ENCODE peak calls at places on chromosomes 5 and 9, in four cellular contexts. X is epithelial cell of esophagus, J is mammary epithelial cell, U is nephron progenitor cell. E is an unnamed sample.

GRCh38 chr5:61280205-61280604 is 51.9 kb upstream of the ZSWIM6 start:
- DNase-seq in X (peak), J (peak), U (no peak), E (no peak)

GRCh38 chr5:170278611-170279500 is 18.7 kb downstream of the LCP2 start:
- DNase-seq in X (no peak), J (no peak), U (no peak), E (no peak)

GRCh38 chr5:132059043-132059695 is 1.3 kb upstream of the IL3 start:
- DNase-seq in X (no peak), J (no peak), U (no peak), E (peak)

GRCh38 chr9:78468231-78468630 is 171.3 kb downstream of the PSAT1 start:
- DNase-seq in X (no peak), J (no peak), U (no peak), E (no peak)

GRCh38 chr5:40981420-40981819 is 72.1 kb downstream of the C7 start:
- DNase-seq in X (no peak), J (no peak), U (no peak), E (no peak)

GRCh38 chr5:33409435-33410146 is 31.2 kb upstream of the TARS1 start:
- DNase-seq in X (no peak), J (no peak), U (no peak), E (no peak)

GRCh38 chr5:33685873-33686550 is 205.8 kb downstream of the ADAMTS12 start:
- DNase-seq in X (no peak), J (no peak), U (peak), E (no peak)

GRCh38 chr5:75611324-75612210 is at the start of gene ANKDD1B:
- DNase-seq in X (peak), J (peak), U (peak), E (peak)

GRCh38 chr5:142149363-142149762 is 40.8 kb downstream of the NDFIP1 start:
- DNase-seq in X (no peak), J (no peak), U (no peak), E (no peak)

GRCh38 chr9:35186524-35186923 is 24.7 kb downstream of the UNC13B start:
- DNase-seq in X (peak), J (no peak), U (no peak), E (no peak)

GRCh38 chr5:133048993-133049725 is 2.7 kb upstream of the HSPA4 start:
- DNase-seq in X (no peak), J (no peak), U (no peak), E (no peak)

GRCh38 chr5:157148734-157149615 is 6.3 kb upstream of the MED7 start:
- DNase-seq in X (peak), J (peak), U (peak), E (no peak)

GRCh38 chr5:77776606-77777206 is 567 bp upstream of the TBCA start:
- DNase-seq in X (no peak), J (no peak), U (no peak), E (no peak)

GRCh38 chr9:104633976-104634520 is 16.0 kb upstream of the OR13C9 start:
- DNase-seq in X (no peak), J (no peak), U (no peak), E (peak)

GRCh38 chr5:176822426-176823075 is 12.2 kb downstream of the UNC5A start:
- DNase-seq in X (peak), J (no peak), U (no peak), E (no peak)

GRCh38 chr5:141343242-141343952 is at the start of gene PCDHGA3:
- DNase-seq in X (peak), J (peak), U (no peak), E (no peak)

GRCh38 chr9:137295313-137296213 is 6.5 kb downstream of the NRARP start:
- DNase-seq in X (peak), J (no peak), U (peak), E (no peak)

GRCh38 chr5:57600321-57600720 is 117.7 kb upstream of the ACTBL2 start:
- DNase-seq in X (no peak), J (no peak), U (no peak), E (no peak)

GRCh38 chr9:79116064-79116463 is 455.7 kb upstream of the TLE4 start:
- DNase-seq in X (no peak), J (no peak), U (no peak), E (no peak)

GRCh38 chr5:137734962-137735530 is 843 bp downstream of the KLHL3 start:
- DNase-seq in X (peak), J (peak), U (peak), E (no peak)

GRCh38 chr5:55923177-55923872 is 71.4 kb downstream of the IL6ST start:
- DNase-seq in X (no peak), J (no peak), U (no peak), E (no peak)

GRCh38 chr9:94817291-94818195 is 91.0 kb downstream of the AOPEP start:
- DNase-seq in X (no peak), J (no peak), U (no peak), E (no peak)

DNA sequence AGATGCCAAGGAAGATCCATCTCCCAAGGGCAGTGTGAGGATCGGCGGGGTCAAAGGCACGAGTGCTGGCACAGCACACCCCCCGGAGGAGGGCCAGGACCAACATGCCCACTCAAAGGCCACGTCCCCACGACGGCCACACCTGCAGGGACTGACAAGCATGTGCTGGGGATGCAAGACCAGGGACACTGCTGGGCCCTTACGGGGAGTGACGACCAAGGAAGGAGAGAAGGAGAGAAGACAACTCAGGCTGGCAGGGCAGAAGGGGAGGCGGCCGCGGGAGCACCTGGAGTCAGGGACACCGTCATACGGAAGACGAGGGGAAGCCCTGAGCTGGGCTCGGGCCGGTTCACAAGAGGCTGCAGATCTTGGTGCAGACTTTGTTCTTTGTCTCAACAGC is 10.4 kb downstream of the QSOX2 start:
- DNase-seq in X (no peak), J (no peak), U (no peak), E (no peak)
- TF ChIP-seq CTCF in X (no peak), J (no peak), U (no peak), E (no peak)

GRCh38 chr5:35233121-35233520 is 2.8 kb upstream of the PRLR start:
- DNase-seq in X (no peak), J (no peak), U (no peak), E (no peak)

GRCh38 chr5:35232124-35232523 is 1.8 kb upstream of the PRLR start:
- DNase-seq in X (no peak), J (no peak), U (no peak), E (no peak)

GRCh38 chr5:35228304-35228703 is 2.0 kb downstream of the PRLR start:
- DNase-seq in X (no peak), J (no peak), U (no peak), E (no peak)

GRCh38 chr5:35230043-35230611 is at the start of gene PRLR:
- DNase-seq in X (peak), J (peak), U (peak), E (no peak)

GRCh38 chr5:35229076-35230042 is 928 bp downstream of the PRLR start:
- DNase-seq in X (peak), J (peak), U (peak), E (no peak)
- TF ChIP-seq CTCF in X (peak), J (no peak), U (no peak), E (peak)

DNA sequence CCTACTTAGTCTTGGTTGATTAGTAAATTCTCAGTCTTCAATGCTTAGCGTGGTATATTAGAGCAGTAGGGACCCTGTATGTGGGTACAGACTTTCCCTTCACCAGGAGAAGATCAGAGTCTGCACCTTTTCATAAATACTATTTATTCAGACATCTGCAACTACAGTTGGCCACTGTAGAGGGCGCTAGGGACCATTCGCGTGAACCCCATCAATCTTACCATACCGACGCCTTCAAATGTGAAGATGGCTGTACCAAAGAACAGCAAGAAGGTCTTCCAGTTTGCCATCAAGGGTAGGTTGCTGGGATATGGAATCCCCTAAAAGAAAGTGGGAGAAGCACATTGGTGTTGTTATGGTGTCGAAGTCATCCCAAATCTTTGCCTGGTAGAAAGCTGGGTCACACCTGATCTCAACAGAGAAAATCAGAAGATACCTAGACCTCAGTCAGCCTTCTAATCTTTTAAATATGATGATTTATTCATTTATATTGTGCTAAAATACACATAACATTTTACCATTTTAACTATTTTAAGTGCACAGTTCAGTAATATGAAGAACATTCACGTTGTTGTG is 19.1 kb downstream of the SLC36A3 start:
- DNase-seq in X (no peak), J (no peak), U (no peak), E (no peak)
- TF ChIP-seq CTCF in X (peak), J (peak), U (no peak), E (peak)

DNA sequence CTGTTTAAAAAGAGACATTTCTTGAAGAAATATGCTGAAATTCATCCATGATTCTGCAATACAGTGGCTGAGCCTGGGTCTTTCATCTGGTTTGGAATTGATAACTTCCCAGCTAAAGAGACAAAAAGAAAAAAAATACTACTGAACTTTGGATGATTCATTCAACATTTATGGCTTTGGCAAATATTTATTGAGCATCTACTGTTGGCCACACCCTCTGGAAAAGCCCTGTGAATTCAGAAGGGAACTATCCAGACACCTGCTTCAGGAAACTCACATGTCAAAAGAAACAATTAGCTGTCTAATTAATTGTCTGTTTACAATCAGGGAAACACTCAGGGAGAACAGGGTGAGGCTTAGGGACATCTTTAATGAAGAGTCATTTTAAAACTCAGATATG is 17.8 kb upstream of the ZNF622 start:
- DNase-seq in X (peak), J (peak), U (no peak), E (no peak)
- TF ChIP-seq CTCF in X (no peak), J (no peak), U (no peak), E (no peak)

GRCh38 chr5:32174011-32174866 is at the start of gene GOLPH3:
- DNase-seq in X (peak), J (peak), U (peak), E (peak)
- TF ChIP-seq CTCF in X (no peak), J (no peak), U (no peak), E (peak)

GRCh38 chr9:91426123-91426745 is 2.6 kb upstream of the NFIL3 start:
- DNase-seq in X (peak), J (peak), U (no peak), E (no peak)

GRCh38 chr9:91425270-91425669 is 1.6 kb upstream of the NFIL3 start:
- DNase-seq in X (no peak), J (no peak), U (no peak), E (no peak)

GRCh38 chr9:91422832-91423711 is 560 bp downstream of the NFIL3 start:
- DNase-seq in X (peak), J (peak), U (peak), E (no peak)

GRCh38 chr9:91423785-91424402 is at the start of gene NFIL3:
- DNase-seq in X (peak), J (peak), U (peak), E (no peak)

DNA sequence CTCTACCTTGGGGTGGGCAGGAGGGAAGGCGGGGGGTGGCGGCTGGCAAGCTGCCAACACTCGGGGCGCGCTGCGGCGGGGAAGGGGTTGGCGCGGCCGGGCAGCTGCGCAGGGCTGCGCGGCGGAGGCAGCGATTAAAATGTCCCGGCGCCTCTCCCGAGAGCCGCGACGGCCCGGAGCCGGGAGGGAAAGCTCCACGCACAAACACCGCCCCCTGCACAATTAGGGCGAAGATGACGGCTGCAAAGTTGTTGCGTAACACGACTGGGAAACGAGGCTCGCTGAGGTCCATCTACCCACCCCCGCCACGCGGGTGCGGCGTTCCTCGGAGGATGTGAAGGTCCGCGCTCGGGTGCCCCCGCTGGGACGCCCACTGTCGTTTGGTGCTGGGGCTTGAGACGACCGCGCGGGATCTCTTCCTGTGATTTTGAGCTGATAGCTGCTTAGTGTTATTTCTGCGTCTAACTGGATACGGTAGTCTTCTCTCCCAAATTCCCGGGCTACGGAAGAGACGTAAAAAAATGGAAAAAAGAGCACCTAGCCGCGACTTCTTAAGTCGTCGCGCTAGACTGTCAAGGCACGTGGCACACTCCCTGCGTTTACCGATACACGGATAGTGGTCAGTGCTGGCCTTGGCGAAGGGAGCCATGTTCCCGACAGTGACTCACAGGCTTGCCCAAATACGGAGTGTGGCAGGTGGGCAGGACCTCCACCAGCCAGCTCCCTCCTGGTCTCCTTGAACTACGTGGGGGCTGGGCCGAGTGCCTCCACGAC is 958 bp upstream of the NFIL3 start:
- DNase-seq in X (peak), J (peak), U (peak), E (no peak)
- TF ChIP-seq CTCF in X (no peak), J (no peak), U (no peak), E (peak)

GRCh38 chr9:100492952-100493351 is 20.0 kb downstream of the TMEFF1 start:
- DNase-seq in X (no peak), J (no peak), U (no peak), E (no peak)
- TF ChIP-seq CTCF in X (no peak), J (no peak), U (no peak), E (peak)

DNA sequence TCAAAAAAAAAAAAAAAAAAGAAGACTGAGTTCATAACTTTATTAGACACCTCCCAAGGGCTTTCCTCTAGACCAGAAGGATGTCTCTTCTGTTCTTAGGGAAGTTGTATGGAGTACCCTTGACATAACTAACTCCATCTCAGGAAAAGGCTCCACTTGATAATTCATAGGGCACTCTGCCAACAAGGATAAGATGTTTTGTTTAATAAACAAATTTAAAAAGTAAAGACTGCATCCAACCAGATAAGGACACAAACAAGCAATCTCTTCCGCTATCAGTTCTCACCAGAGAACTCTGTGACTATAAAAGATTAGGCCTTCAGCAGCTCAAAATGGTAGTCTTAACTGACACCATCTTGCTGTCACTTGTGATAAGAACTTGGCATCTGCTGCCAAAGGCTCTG is 65.8 kb downstream of the SFXN1 start:
- DNase-seq in X (no peak), J (no peak), U (no peak), E (no peak)
- TF ChIP-seq CTCF in X (no peak), J (no peak), U (no peak), E (no peak)

GRCh38 chr5:15992918-15993317 is 186.7 kb downstream of the MARCHF11 start:
- DNase-seq in X (peak), J (peak), U (no peak), E (no peak)

GRCh38 chr5:15993334-15993733 is 186.3 kb downstream of the MARCHF11 start:
- DNase-seq in X (peak), J (peak), U (no peak), E (no peak)

GRCh38 chr5:15993934-15994333 is 185.7 kb downstream of the MARCHF11 start:
- DNase-seq in X (peak), J (no peak), U (no peak), E (no peak)

GRCh38 chr5:15991586-15991985 is 188.0 kb downstream of the MARCHF11 start:
- DNase-seq in X (no peak), J (no peak), U (no peak), E (no peak)

DNA sequence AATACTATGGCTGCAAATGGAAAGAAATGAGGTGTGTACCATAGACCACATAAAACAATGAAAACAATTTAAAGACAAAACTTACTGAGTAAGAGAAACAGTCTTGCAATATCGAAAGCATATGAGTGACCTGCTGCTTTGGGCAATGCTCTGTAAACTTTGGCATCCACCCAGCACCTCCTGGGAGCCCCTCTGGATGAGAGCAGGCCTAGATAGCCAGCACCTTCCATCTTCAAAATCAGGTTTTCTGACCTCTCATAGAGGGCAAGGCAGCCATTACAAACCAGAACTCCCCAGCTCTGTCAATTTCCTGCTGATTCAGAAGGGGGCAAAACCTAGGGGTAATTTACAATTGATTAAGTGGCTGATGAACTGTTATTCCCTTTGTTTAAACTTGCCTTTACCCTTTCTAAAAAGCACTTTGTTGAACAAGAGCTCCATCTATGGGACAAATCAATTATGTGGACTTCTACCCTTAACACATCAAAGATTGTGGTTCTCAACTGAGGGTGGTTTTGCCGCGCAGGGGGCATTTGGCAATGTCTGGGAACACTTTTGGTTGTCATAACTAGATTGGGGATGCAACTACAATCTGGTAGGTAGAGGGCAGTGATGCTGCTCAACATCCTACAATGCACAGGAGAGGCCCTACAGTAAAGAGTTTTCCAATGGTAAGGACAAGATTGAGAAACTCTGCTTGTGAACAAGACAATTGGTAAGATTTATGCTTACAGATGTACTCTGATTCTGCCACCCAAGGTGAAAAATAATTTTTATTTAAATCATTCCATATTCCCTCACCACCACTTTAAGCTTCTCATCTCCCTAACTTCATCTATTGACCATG is 184.2 kb downstream of the MARCHF11 start:
- DNase-seq in X (peak), J (peak), U (peak), E (no peak)
- TF ChIP-seq CTCF in X (peak), J (peak), U (peak), E (peak)

E was measured in chondrocyte.